ENCODE peak calls at places on chromosome 21, in five cellular contexts. L is AG04450, D is H7, P is M059J, G is NCI-H1436 treated with DMSO at 0.1 percent for 48 hours. V is an unnamed sample.

GRCh38 chr21:42532466-42533181 is 19.0 kb downstream of the SLC37A1 start:
- DNase-seq in P (peak; percentile 66), D (no peak), G (no peak), L (no peak), V (no peak)

GRCh38 chr21:32298148-32298559 is 501 bp upstream of the MRAP start:
- DNase-seq in L (no peak), G (no peak), D (no peak), P (no peak), V (no peak)

GRCh38 chr21:28229811-28230210 is 762.9 kb downstream of the LTN1 start:
- DNase-seq in L (no peak), D (no peak), G (no peak), P (peak; percentile 45), V (no peak)

GRCh38 chr21:40902299-40902698 is 55.3 kb upstream of the DSCAM start:
- DNase-seq in G (no peak), D (no peak), L (no peak), P (no peak), V (peak; percentile 69)

GRCh38 chr21:32382108-32382601 is 10.7 kb downstream of the URB1 start:
- DNase-seq in L (no peak), D (no peak), G (no peak), P (peak; percentile 96), V (peak; percentile 10)

GRCh38 chr21:39386899-39387298 is 38.0 kb upstream of the HMGN1 start:
- DNase-seq in P (no peak), G (no peak), L (no peak), D (no peak), V (no peak)

GRCh38 chr21:17269760-17270159 is 243.1 kb upstream of the CXADR start:
- DNase-seq in D (no peak), P (no peak), L (no peak), G (no peak), V (no peak)

GRCh38 chr21:44485254-44485793 is 30.0 kb downstream of the LRRC3 start:
- DNase-seq in P (peak; percentile 24), G (no peak), D (peak; percentile 91), L (no peak), V (no peak)

V was measured in NCI-H2081 treated with DMSO at 0.1 percent for 48 hours.